ENCODE peak calls at places on chromosomes 4 and X, in four cellular contexts. I is T-helper 2 cell; L is A549; B is activated CD4-positive, alpha-beta memory T cell treated with anti-CD3 and anti-CD28 coated beads, Interleukin-2, amount 10 ng/mL, durations not matched to agents 7 days and 5 days. G is an unnamed sample.

GRCh38 chr4:122639181-122639580 is 18.3 kb upstream of the IL21 start:
- DNase-seq in I (no peak), L (no peak), B (peak), G (peak)

GRCh38 chr4:134471569-134471968 is 270.0 kb upstream of the PABPC4L start:
- DNase-seq in I (no peak), L (no peak), B (no peak), G (no peak)

GRCh38 chr4:8725071-8725841 is 132.7 kb downstream of the CPZ start:
- DNase-seq in I (no peak), L (no peak), B (no peak), G (peak)

GRCh38 chrX:148416931-148417330 is 83.5 kb upstream of the AFF2 start:
- DNase-seq in I (no peak), L (no peak), B (no peak), G (no peak)

GRCh38 chr4:1775731-1776500 is 17.2 kb upstream of the FGFR3 start:
- DNase-seq in I (no peak), L (peak), B (no peak), G (no peak)

GRCh38 chr4:122930877-122931276 is 8.5 kb upstream of the NUDT6 start:
- DNase-seq in I (no peak), L (no peak), B (no peak), G (peak)

GRCh38 chr4:147371661-147372060 is 109.2 kb upstream of the EDNRA start:
- DNase-seq in I (no peak), L (no peak), B (no peak), G (no peak)

GRCh38 chrX:39853417-39853816 is 244.3 kb downstream of the BCOR start:
- DNase-seq in I (no peak), L (no peak), B (no peak), G (no peak)

GRCh38 chrX:13816899-13817298 is at the start of gene GPM6B:
- DNase-seq in I (no peak), L (no peak), B (no peak), G (no peak)

GRCh38 chr4:150402968-150403367 is 179.0 kb upstream of the MAB21L2 start:
- DNase-seq in I (no peak), L (no peak), B (no peak), G (no peak)

GRCh38 chr4:183729430-183730328 is 70.6 kb downstream of the TRAPPC11 start:
- DNase-seq in I (no peak), L (peak), B (no peak), G (no peak)

GRCh38 chr4:114773341-114773740 is 174.7 kb downstream of the UGT8 start:
- DNase-seq in I (no peak), L (no peak), B (no peak), G (no peak)

GRCh38 chr4:6250984-6251295 is 18.7 kb upstream of the WFS1 start:
- DNase-seq in I (no peak), L (no peak), B (no peak), G (no peak)

GRCh38 chr4:88029556-88029955 is 22.1 kb downstream of the PKD2 start:
- DNase-seq in I (no peak), L (no peak), B (no peak), G (no peak)

GRCh38 chrX:19512961-19513360 is 2.3 kb downstream of the MAP3K15 start:
- DNase-seq in I (no peak), L (no peak), B (no peak), G (no peak)

GRCh38 chrX:67693928-67694327 is 150.1 kb downstream of the AR start:
- DNase-seq in I (no peak), L (no peak), B (no peak), G (no peak)

GRCh38 chrX:133559909-133560308 is 144.6 kb upstream of the GPC4 start:
- DNase-seq in I (no peak), L (no peak), B (no peak), G (no peak)